ENCODE peak calls at places on chromosomes 12 and 14, in five cellular contexts. C is upper lobe of left lung, Y is A549, I is suprapubic skin, V is stomach. Z is an unnamed sample.

GRCh38 chr14:103528158-103528511 is 861 bp upstream of the TRMT61A start:
- DNase-seq in C (no peak), Y (no peak), I (no peak), V (peak; percentile 49), Z (peak; percentile 56)

GRCh38 chr12:7304456-7304855 is 584 bp downstream of the ACSM4 start:
- DNase-seq in C (no peak), Y (no peak), I (no peak), V (no peak), Z (no peak)

GRCh38 chr14:52369305-52369781 is 55.2 kb downstream of the PTGER2 start:
- DNase-seq in C (no peak), Y (no peak), I (peak; percentile 72), V (no peak), Z (no peak)

GRCh38 chr14:105601360-105602242 is 75.2 kb downstream of the TMEM121 start:
- DNase-seq in C (peak; percentile 53), Y (no peak), I (no peak), V (no peak), Z (no peak)

GRCh38 chr12:50913224-50913623 is 39.1 kb upstream of the HIGD1C start:
- DNase-seq in C (no peak), Y (no peak), I (no peak), V (no peak), Z (no peak)

GRCh38 chr12:106736051-106736957 is 38.2 kb upstream of the RIC8B start:
- DNase-seq in C (no peak), Y (no peak), I (no peak), V (no peak), Z (no peak)

GRCh38 chr14:76348898-76349297 is 27.0 kb upstream of the ESRRB start:
- DNase-seq in C (peak; percentile 27), Y (no peak), I (no peak), V (no peak), Z (no peak)

GRCh38 chr12:90908465-90908864 is 46.5 kb downstream of the CCER1 start:
- DNase-seq in C (no peak), Y (no peak), I (no peak), V (no peak), Z (no peak)

GRCh38 chr12:54251667-54252284 is 28.1 kb downstream of the CBX5 start:
- DNase-seq in C (no peak), Y (peak; percentile 69), I (no peak), V (no peak), Z (no peak)

GRCh38 chr12:51009038-51009437 is 17.1 kb downstream of the SLC11A2 start:
- DNase-seq in C (no peak), Y (no peak), I (peak; percentile 79), V (peak; percentile 42), Z (peak; percentile 57)

GRCh38 chr12:96452271-96452922 is 37.0 kb upstream of the CFAP54 start:
- DNase-seq in C (no peak), Y (no peak), I (no peak), V (no peak), Z (no peak)

GRCh38 chr12:46378530-46378929 is 6.0 kb upstream of the SLC38A2 start:
- DNase-seq in C (no peak), Y (no peak), I (no peak), V (no peak), Z (no peak)

GRCh38 chr12:46380397-46380796 is 7.8 kb upstream of the SLC38A2 start:
- DNase-seq in C (no peak), Y (no peak), I (no peak), V (no peak), Z (no peak)

GRCh38 chr12:46380881-46381280 is 8.3 kb upstream of the SLC38A2 start:
- DNase-seq in C (no peak), Y (no peak), I (no peak), V (no peak), Z (no peak)

GRCh38 chr12:46377678-46378077 is 5.1 kb upstream of the SLC38A2 start:
- DNase-seq in C (no peak), Y (no peak), I (no peak), V (no peak), Z (no peak)

GRCh38 chr12:46379352-46379751 is 6.8 kb upstream of the SLC38A2 start:
- DNase-seq in C (no peak), Y (no peak), I (no peak), V (no peak), Z (no peak)
- TF ChIP-seq EP300 in C (no peak), Y (no peak), I (no peak), V (no peak), Z (no peak)

GRCh38 chr12:26406391-26406790 is 211.0 kb downstream of the SSPN start:
- DNase-seq in C (no peak), Y (no peak), I (no peak), V (no peak), Z (no peak)

GRCh38 chr12:26403601-26404000 is 208.2 kb downstream of the SSPN start:
- DNase-seq in C (no peak), Y (no peak), I (no peak), V (no peak), Z (no peak)

GRCh38 chr12:26401874-26402273 is 206.5 kb downstream of the SSPN start:
- DNase-seq in C (no peak), Y (no peak), I (no peak), V (no peak), Z (no peak)

GRCh38 chr12:26400627-26401026 is 205.3 kb downstream of the SSPN start:
- DNase-seq in C (no peak), Y (no peak), I (no peak), V (no peak), Z (no peak)

GRCh38 chr12:26402648-26403047 is 207.3 kb downstream of the SSPN start:
- DNase-seq in C (no peak), Y (no peak), I (no peak), V (peak; percentile 65), Z (peak; percentile 46)
- TF ChIP-seq EP300 in C (no peak), Y (no peak), I (no peak), V (no peak), Z (no peak)

GRCh38 chr12:12396727-12397126 is 39.8 kb downstream of the BORCS5 start:
- DNase-seq in C (no peak), Y (no peak), I (no peak), V (no peak), Z (no peak)

GRCh38 chr12:12399906-12400305 is 43.0 kb downstream of the BORCS5 start:
- DNase-seq in C (no peak), Y (no peak), I (no peak), V (no peak), Z (no peak)

GRCh38 chr12:12397184-12397583 is 40.3 kb downstream of the BORCS5 start:
- DNase-seq in C (no peak), Y (no peak), I (no peak), V (no peak), Z (no peak)

GRCh38 chr12:12399161-12399560 is 42.3 kb downstream of the BORCS5 start:
- DNase-seq in C (no peak), Y (no peak), I (no peak), V (no peak), Z (no peak)

DNA sequence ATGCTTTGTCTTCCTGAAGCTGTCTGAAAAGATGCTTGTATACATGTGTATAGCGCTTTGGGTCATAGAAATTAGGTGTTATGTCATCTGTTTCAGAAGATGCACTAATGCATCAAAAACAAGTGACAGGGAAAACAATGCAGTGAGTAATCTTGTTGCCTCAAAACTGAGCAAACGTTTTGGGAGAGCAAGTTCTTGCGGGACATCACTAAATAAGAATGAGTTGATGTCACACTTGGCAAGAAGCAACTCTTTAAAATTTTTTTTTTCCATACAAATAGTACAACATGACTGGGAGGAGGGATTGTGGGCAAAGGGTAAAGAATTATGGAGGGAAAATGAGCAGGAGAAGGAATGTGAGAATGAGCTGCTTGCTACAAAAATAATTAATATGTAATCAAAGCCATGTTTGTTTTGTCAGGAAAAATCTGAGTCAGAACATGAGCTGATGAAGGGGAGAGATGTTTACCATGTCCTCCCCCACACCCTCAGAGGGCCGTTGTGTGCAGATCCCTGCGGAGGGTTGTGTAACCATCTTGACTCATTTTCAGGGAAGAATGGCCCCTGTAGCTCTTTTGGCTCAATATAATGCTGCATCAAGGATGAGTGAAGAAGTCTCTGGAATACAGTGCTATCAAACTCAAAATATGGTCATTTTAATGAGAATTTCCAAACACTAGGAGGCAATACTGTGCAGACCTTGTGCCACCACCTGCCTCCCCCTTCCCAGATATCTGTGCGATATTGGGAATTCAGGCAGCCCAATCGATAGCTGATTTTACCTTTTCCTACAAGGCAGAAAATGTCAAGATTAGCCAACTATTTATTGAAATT is 41.4 kb downstream of the BORCS5 start:
- DNase-seq in C (no peak), Y (peak; percentile 90), I (peak; percentile 76), V (no peak), Z (peak; percentile 30)
- TF ChIP-seq EP300 in C (no peak), Y (peak; percentile 96), I (no peak), V (no peak), Z (no peak)

GRCh38 chr14:70884595-70885342 is 22.5 kb upstream of the PCNX1 start:
- DNase-seq in C (no peak), Y (no peak), I (no peak), V (no peak), Z (no peak)
- TF ChIP-seq EP300 in C (no peak), Y (no peak), I (no peak), V (no peak), Z (no peak)

GRCh38 chr12:64403708-64404469 is at the start of gene XPOT:
- DNase-seq in C (peak; percentile 98), Y (peak; percentile 97), I (peak; percentile 94), V (peak; percentile 95), Z (peak; percentile 95)
- TF ChIP-seq EP300 in C (no peak), Y (no peak), I (no peak), V (no peak), Z (no peak)

DNA sequence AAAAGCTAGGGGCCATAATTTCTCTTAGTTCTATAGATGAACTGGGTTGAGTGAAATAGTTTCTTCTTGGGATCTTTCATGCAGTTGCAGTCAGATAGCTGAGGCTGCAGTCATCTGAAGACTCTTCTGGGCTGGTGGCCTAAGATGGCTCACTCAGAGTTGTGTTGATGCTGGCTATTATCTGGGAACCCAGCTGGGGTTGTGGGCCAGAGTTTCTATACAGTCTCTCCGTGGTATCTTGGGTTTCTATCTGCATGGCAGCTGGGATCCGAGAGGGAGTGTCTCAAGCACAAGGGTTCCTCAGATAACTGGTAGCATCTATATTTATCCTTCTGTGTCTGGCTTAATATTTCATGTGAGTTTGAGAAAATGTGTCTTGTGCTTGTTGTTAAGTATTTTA is 21.1 kb downstream of the AVPR1A start:
- DNase-seq in C (no peak), Y (no peak), I (no peak), V (no peak), Z (no peak)
- TF ChIP-seq EP300 in C (no peak), Y (no peak), I (no peak), V (no peak), Z (no peak)

GRCh38 chr12:1613860-1614259 is 15.2 kb upstream of the WNT5B start:
- DNase-seq in C (no peak), Y (no peak), I (no peak), V (no peak), Z (no peak)

GRCh38 chr12:1610072-1610643 is 15.8 kb upstream of the FBXL14 start:
- DNase-seq in C (no peak), Y (no peak), I (no peak), V (no peak), Z (no peak)

GRCh38 chr12:1612196-1612595 is 16.8 kb upstream of the WNT5B start:
- DNase-seq in C (no peak), Y (no peak), I (no peak), V (no peak), Z (no peak)

GRCh38 chr12:1614360-1614759 is 14.7 kb upstream of the WNT5B start:
- DNase-seq in C (peak; percentile 20), Y (no peak), I (no peak), V (no peak), Z (no peak)

GRCh38 chr12:1611775-1612174 is 17.3 kb upstream of the WNT5B start:
- DNase-seq in C (no peak), Y (no peak), I (no peak), V (no peak), Z (no peak)
- TF ChIP-seq EP300 in C (no peak), Y (no peak), I (no peak), V (no peak), Z (no peak)

Z was measured in transverse colon.